ENCODE peak calls at places on chromosome 13, in six cellular contexts. D is spleen, T is fibroblast of lung, F is BE2C, H is left ventricle myocardium inferior, C is upper lobe of right lung. I is an unnamed sample.
A peak's percentile ranks its signal among the peaks of the same experiment; 100 is the strongest.

GRCh38 chr13:109666656-109667448 is 119.5 kb downstream of the IRS2 start:
- DNase-seq in D (no peak), H (no peak), T (peak; percentile 52), F (peak; percentile 43), C (no peak), I (peak; percentile 67)

GRCh38 chr13:75761373-75761772 is 125.2 kb downstream of the LMO7 start:
- DNase-seq in D (no peak), T (no peak), C (no peak), H (no peak), F (no peak), I (no peak)

GRCh38 chr13:83547043-83547442 is 335.2 kb downstream of the SLITRK1 start:
- DNase-seq in F (no peak), D (no peak), T (no peak), C (no peak), H (no peak), I (no peak)

GRCh38 chr13:81929988-81930387 is 1589.1 kb upstream of the SPRY2 start:
- DNase-seq in H (no peak), T (peak; percentile 6), F (no peak), D (no peak), C (no peak), I (no peak)

GRCh38 chr13:29161653-29162052 is 341.5 kb downstream of the MTUS2 start:
- DNase-seq in H (no peak), F (no peak), D (no peak), T (no peak), C (no peak), I (no peak)

GRCh38 chr13:44188257-44188656 is 185.4 kb upstream of the SERP2 start:
- DNase-seq in D (no peak), F (no peak), H (no peak), C (no peak), T (peak; percentile 74), I (peak; percentile 33)

GRCh38 chr13:38824342-38824741 is 137.5 kb downstream of the FREM2 start:
- DNase-seq in H (no peak), C (no peak), F (no peak), T (no peak), D (no peak), I (no peak)

GRCh38 chr13:22110368-22110767 is 439.5 kb downstream of the FGF9 start:
- DNase-seq in F (no peak), T (no peak), D (no peak), C (no peak), H (no peak), I (no peak)

GRCh38 chr13:78701383-78701782 is 42.4 kb upstream of the OBI1 start:
- DNase-seq in F (no peak), H (no peak), T (peak; percentile 72), D (no peak), C (no peak), I (no peak)

GRCh38 chr13:111980146-111980929 is 86.6 kb upstream of the SOX1 start:
- DNase-seq in C (no peak), T (no peak), H (no peak), F (no peak), D (no peak), I (peak; percentile 57)

GRCh38 chr13:107562222-107562621 is 653.1 kb downstream of the LIG4 start:
- DNase-seq in C (no peak), H (no peak), T (no peak), D (no peak), F (peak; percentile 46), I (no peak)

GRCh38 chr13:113009743-113010509 is 40.9 kb downstream of the MCF2L start:
- DNase-seq in C (no peak), T (no peak), D (no peak), F (peak; percentile 52), H (no peak), I (no peak)

GRCh38 chr13:44715287-44716224 is 139.4 kb upstream of the TSC22D1 start:
- DNase-seq in T (peak; percentile 35), F (peak; percentile 61), H (no peak), C (no peak), D (no peak), I (no peak)

GRCh38 chr13:101007245-101007644 is 332.6 kb upstream of the TMTC4 start:
- DNase-seq in T (no peak), F (no peak), D (no peak), H (no peak), C (no peak), I (no peak)

GRCh38 chr13:88945793-88946192 is 1274.6 kb downstream of the SLITRK5 start:
- DNase-seq in H (no peak), F (no peak), C (no peak), D (no peak), T (no peak), I (no peak)

GRCh38 chr13:24700539-24700938 is 20.3 kb downstream of the ATP12A start:
- DNase-seq in H (no peak), F (no peak), D (no peak), C (peak; percentile 8), T (no peak), I (no peak)

DNA sequence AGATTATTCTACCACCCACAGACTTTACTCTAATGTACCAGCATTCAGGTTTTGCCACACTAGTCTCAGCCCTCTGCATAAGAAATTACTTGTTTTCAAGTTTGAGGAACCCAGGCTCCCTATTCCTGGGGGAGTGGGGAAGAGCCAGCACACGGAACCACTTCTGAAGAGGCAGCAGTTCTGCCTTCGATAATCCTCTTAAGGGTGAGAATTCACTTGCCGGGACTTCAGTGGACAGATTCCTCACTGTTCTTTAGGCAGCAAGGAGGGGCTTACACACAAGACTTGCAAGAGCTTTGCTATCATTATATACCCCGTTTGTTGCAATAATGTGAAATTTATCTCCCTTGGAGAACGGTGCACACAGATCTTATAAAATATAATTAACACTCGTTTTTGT is 133.1 kb downstream of the ABCC4 start:
- DNase-seq in F (no peak), C (no peak), D (no peak), T (no peak), H (no peak), I (no peak)
- H3K4me1 ChIP-seq in F (no peaks in the 10 kb centered on the region), C (no peaks in the 10 kb centered on the region), D (no peaks in the 10 kb centered on the region), T (no peaks in the 10 kb centered on the region), H (no peaks in the 10 kb centered on the region), I (no peaks in the 10 kb centered on the region)

DNA sequence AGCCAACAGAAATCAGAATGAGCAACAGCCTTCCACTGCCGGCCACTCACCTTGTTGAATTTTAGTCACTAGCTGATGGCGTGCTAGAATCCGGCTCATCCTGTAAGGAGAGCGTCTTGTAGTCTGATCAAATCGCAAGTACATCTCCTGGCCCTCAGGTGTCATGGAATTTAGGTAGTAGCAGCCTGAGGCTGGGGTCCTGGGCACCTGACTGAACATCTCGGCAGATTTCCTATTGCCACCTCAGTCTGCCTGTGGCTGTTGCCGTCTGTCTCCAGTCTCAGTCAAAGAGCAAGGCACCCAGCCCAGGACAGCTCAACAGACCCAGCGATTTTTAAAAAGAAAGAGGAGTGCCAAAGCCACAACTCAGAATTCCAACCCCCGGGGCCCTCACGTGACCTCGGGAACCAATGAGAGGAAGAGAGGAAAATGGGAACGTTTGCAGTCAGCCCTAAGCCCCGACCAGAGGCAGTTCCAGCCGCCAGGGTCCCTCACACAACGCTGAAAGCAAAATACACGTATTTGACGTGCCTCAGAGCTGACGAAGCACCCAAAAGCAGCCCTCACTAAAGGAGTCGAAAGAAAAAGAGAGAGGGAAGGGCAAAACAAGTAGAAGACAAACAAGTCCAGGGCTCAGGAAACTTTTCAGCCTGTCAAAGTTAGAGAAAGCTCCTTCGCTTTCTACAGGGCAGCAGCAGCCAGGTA is at the start of gene STARD13:
- DNase-seq in F (peak; percentile 87), D (peak; percentile 82), T (peak; percentile 98), H (peak; percentile 94), C (peak; percentile 92), I (peak; percentile 96)
- H3K4me3 ChIP-seq in F (peak within 1 kb of the TSS; percentile 75), D (peak within 1 kb of the TSS; percentile 54), T (peak within 1 kb of the TSS; percentile 56), H (peak within 1 kb of the TSS; percentile 82), C (peak within 1 kb of the TSS; percentile 71), I (peak within 1 kb of the TSS; percentile 52)

GRCh38 chr13:90230311-90230710 is 1117.2 kb upstream of the MIR17HG start:
- DNase-seq in T (no peak), C (peak; percentile 48), D (peak; percentile 59), F (no peak), H (no peak), I (no peak)
- H3K4me1 ChIP-seq in T (no peaks in the 10 kb centered on the region), C (no peaks in the 10 kb centered on the region), D (no peaks in the 10 kb centered on the region), F (no peaks in the 10 kb centered on the region), H (no peaks in the 10 kb centered on the region), I (no peaks in the 10 kb centered on the region)

GRCh38 chr13:80334582-80335260 is 6.2 kb downstream of the SPRY2 start:
- DNase-seq in C (no peak), F (no peak), H (no peak), D (no peak), T (peak; percentile 47), I (peak; percentile 79)
- H3K4me3 ChIP-seq in C (no peak overlapping the region), F (no peak overlapping the region), H (peak overlapping the region; percentile 97), D (no peak overlapping the region), T (no peak overlapping the region), I (no peak overlapping the region)

DNA sequence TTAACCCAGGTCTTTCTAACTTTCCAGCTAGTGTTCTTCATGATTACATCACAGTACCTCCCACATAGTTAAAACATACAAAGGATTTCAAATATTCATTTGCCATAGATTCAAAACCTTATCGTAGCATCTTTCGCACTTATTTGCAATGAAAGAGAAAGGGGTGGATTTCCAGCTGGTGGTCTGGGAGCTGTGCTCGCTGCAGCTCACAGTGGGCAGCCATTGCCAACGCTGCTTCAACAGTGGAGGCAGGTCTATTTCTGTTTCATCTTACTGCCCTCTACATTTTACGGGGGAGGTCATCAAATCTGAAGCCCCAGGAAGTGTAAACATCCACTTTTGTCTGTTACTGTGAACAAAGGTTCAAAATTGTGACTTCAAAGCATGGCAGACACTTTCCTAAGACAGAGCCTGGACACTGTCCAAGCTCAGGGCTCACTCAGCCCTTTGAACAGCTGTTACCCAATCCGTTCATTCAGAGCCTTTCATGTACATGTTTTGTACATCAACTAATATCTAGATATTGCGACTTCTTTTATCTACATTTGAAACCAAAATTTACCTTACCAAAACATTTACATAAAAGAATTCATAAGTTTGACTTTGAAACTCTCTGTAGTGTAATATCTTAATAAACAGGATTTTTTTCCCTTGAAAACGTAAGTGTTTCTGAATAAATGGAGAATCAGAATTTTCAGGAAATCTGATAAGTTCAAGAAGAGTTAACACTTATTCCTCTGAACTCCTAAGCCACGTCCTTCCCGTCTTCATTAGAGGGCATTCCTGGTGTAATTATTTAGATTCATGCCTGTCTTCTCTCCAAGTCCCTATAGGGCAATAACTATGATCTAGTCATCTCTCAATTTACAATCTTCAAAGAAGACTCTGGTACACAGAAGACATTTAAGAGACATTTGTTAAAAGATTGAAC is 25.1 kb downstream of the STARD13 start:
- DNase-seq in H (no peak), T (no peak), C (no peak), F (no peak), D (no peak), I (no peak)
- H3K4me1 ChIP-seq in H (peaks cover 98% of the 10 kb centered on the region), T (peaks cover 37% of the 10 kb centered on the region), C (peaks cover 61% of the 10 kb centered on the region), F (peaks cover 7% of the 10 kb centered on the region), D (peaks cover 22% of the 10 kb centered on the region), I (peaks cover 61% of the 10 kb centered on the region)

GRCh38 chr13:27352698-27353097 is 71.7 kb upstream of the GTF3A start:
- DNase-seq in F (no peak), D (no peak), H (no peak), T (no peak), C (no peak), I (no peak)
- H3K4me3 ChIP-seq in F (no peak overlapping the region), D (no peak overlapping the region), H (no peak overlapping the region), T (no peak overlapping the region), C (no peak overlapping the region), I (no peak overlapping the region)

I was measured in SJSA1.